ENCODE peak calls at places on chromosomes 5 and 9, in eight cellular contexts. E is naive B cell; O is non-pigmented ciliary epithelial cell; H is activated naive CD8-positive, alpha-beta T cell treated with anti-CD3 and anti-CD28 coated beads, Interleukin-2, amount 10 ng/mL, durations not matched to agents 7 days and 5 days; A is GM23248; R is GM12891; P is glomerular endothelial cell; Z is glutamatergic neuron. Q is an unnamed sample.

GRCh38 chr5:150322202-150322601 is 19.5 kb upstream of the ARSI start:
- DNase-seq in R (no peak), A (peak), E (no peak), O (no peak), Z (no peak), P (no peak), H (no peak), Q (no peak)

GRCh38 chr5:67014191-67014590 is 182.4 kb downstream of the CD180 start:
- DNase-seq in P (no peak), O (no peak), H (no peak), R (no peak), A (no peak), Z (no peak), E (no peak), Q (no peak)

GRCh38 chr5:126103050-126103449 is 320.2 kb upstream of the GRAMD2B start:
- DNase-seq in H (no peak), P (no peak), O (no peak), R (no peak), E (no peak), Z (no peak), A (no peak), Q (no peak)

GRCh38 chr5:84378961-84379360 is 5.7 kb downstream of the EDIL3 start:
- DNase-seq in E (no peak), P (no peak), O (no peak), R (no peak), Z (no peak), A (peak), H (no peak), Q (no peak)

GRCh38 chr5:141560725-141561483 is 57.9 kb downstream of the DIAPH1 start:
- DNase-seq in Z (peak), P (peak), E (no peak), O (peak), A (peak), R (no peak), H (no peak), Q (peak)

GRCh38 chr9:99090366-99091130 is 14.4 kb upstream of the TGFBR1 start:
- DNase-seq in A (peak), O (no peak), H (no peak), P (no peak), Z (no peak), R (no peak), E (no peak), Q (no peak)

GRCh38 chr9:68731857-68732256 is 26.8 kb downstream of the PIP5K1B start:
- DNase-seq in H (no peak), P (no peak), R (no peak), Z (no peak), O (no peak), A (no peak), E (no peak), Q (no peak)

GRCh38 chr5:36028816-36029465 is 37.7 kb downstream of the UGT3A2 start:
- DNase-seq in H (no peak), O (no peak), P (no peak), A (no peak), R (no peak), Z (no peak), E (no peak), Q (no peak)

GRCh38 chr5:51378778-51379652 is 4.2 kb upstream of the ISL1 start:
- DNase-seq in E (no peak), O (no peak), A (peak), H (no peak), R (no peak), P (no peak), Z (peak), Q (no peak)

GRCh38 chr5:10393491-10393890 is 40.0 kb downstream of the MARCHF6 start:
- DNase-seq in E (no peak), A (peak), P (no peak), O (no peak), R (no peak), Z (no peak), H (no peak), Q (no peak)

GRCh38 chr9:91795500-91796241 is 154.4 kb downstream of the ROR2 start:
- DNase-seq in H (no peak), R (no peak), Z (no peak), O (no peak), P (no peak), E (no peak), A (peak), Q (no peak)

GRCh38 chr9:23215688-23216087 is 610.4 kb downstream of the ELAVL2 start:
- DNase-seq in E (no peak), P (no peak), R (no peak), A (no peak), H (no peak), Z (no peak), O (no peak), Q (no peak)

GRCh38 chr5:150434502-150434901 is 15.0 kb downstream of the RPS14 start:
- DNase-seq in R (no peak), O (peak), E (no peak), A (peak), P (no peak), Z (no peak), H (no peak), Q (peak)

GRCh38 chr5:76874088-76874581 is 24.3 kb downstream of the S100Z start:
- DNase-seq in R (no peak), E (peak), P (no peak), O (no peak), Z (no peak), A (no peak), H (no peak), Q (no peak)

GRCh38 chr5:151075698-151076331 is 5.0 kb downstream of the TNIP1 start:
- DNase-seq in H (no peak), A (peak), E (no peak), O (no peak), Z (no peak), P (no peak), R (no peak), Q (no peak)

GRCh38 chr9:134178394-134178780 is 14.0 kb upstream of the RNU6ATAC start:
- DNase-seq in A (no peak), R (no peak), O (no peak), P (no peak), E (no peak), H (peak), Z (no peak), Q (no peak)

GRCh38 chr5:177552839-177553455 is 1.4 kb downstream of the FAM193B start:
- DNase-seq in A (peak), O (no peak), P (no peak), R (no peak), E (no peak), H (no peak), Z (peak), Q (no peak)

GRCh38 chr5:180059326-180059725 is 12.2 kb downstream of the RNF130 start:
- DNase-seq in Z (no peak), A (no peak), O (no peak), R (no peak), E (no peak), P (no peak), H (no peak), Q (no peak)

GRCh38 chr5:79436821-79437220 is 77.1 kb downstream of the HOMER1 start:
- DNase-seq in O (no peak), A (peak), H (no peak), P (no peak), E (no peak), Z (no peak), R (no peak), Q (no peak)

GRCh38 chr5:58972301-58972700 is 389.4 kb downstream of the RAB3C start:
- DNase-seq in E (no peak), A (peak), O (no peak), P (no peak), H (no peak), R (no peak), Z (no peak), Q (peak)

GRCh38 chr9:32394381-32395049 is 10.1 kb downstream of the ACO1 start:
- DNase-seq in R (no peak), P (no peak), H (no peak), E (no peak), Z (no peak), O (no peak), A (no peak), Q (no peak)

GRCh38 chr5:17619353-17619752 is 9.2 kb downstream of the TAF11L12 start:
- DNase-seq in A (no peak), O (no peak), E (no peak), P (no peak), Z (no peak), R (no peak), H (no peak), Q (no peak)

Q was measured in skeletal muscle cell.